ENCODE peak calls at places on chromosomes 11 and 22, in nine cellular contexts. W, X, T, L, H, N, R, E and Z are unnamed samples.

GRCh38 chr11:4539603-4540219 is 5.3 kb upstream of the OR52M1 start:
- DNase-seq in N (peak; percentile 8), W (peak; percentile 20), R (peak; percentile 31), E (peak; percentile 4), H (peak; percentile 28), T (no peak), X (peak; percentile 34), L (peak; percentile 48), Z (peak; percentile 67)

GRCh38 chr22:42994917-42995562 is 19.9 kb downstream of the PACSIN2 start:
- DNase-seq in T (peak; percentile 34), H (peak; percentile 94), W (no peak), X (peak; percentile 38), L (peak; percentile 96), N (peak; percentile 81), E (peak; percentile 82), R (peak; percentile 97), Z (no peak)

GRCh38 chr11:134532921-134533421 is 120.9 kb upstream of the B3GAT1 start:
- DNase-seq in T (no peak), E (no peak), W (no peak), H (no peak), N (no peak), L (no peak), R (no peak), X (no peak), Z (no peak)

GRCh38 chr11:134950692-134951304 is 538.8 kb upstream of the B3GAT1 start:
- DNase-seq in X (no peak), N (no peak), T (no peak), H (peak; percentile 23), E (no peak), R (peak; percentile 29), W (no peak), L (peak; percentile 27), Z (no peak)

GRCh38 chr22:46432164-46433068 is 96.9 kb downstream of the TRMU start:
- DNase-seq in T (peak; percentile 35), X (no peak), R (no peak), L (no peak), W (no peak), H (no peak), E (no peak), N (no peak), Z (peak; percentile 71)

GRCh38 chr22:35305525-35306070 is 5.9 kb downstream of the TOM1 start:
- DNase-seq in L (no peak), X (no peak), E (no peak), H (no peak), R (no peak), W (no peak), N (no peak), T (no peak), Z (no peak)

GRCh38 chr11:66115638-66116410 is 45.8 kb downstream of the PACS1 start:
- DNase-seq in L (peak; percentile 35), X (no peak), T (no peak), R (no peak), N (no peak), W (no peak), H (peak; percentile 56), E (no peak), Z (no peak)

GRCh38 chr11:93756748-93757147 is 15.3 kb downstream of the C11orf54 start:
- DNase-seq in W (no peak), L (no peak), X (no peak), H (no peak), E (no peak), T (no peak), R (no peak), N (no peak), Z (no peak)

GRCh38 chr11:71286701-71287643 is 34.6 kb upstream of the SHANK2 start:
- DNase-seq in W (no peak), R (peak; percentile 79), E (peak; percentile 76), L (peak; percentile 82), T (no peak), X (peak; percentile 17), H (peak; percentile 71), N (peak; percentile 54), Z (no peak)

GRCh38 chr11:124793466-124794278 is 6.5 kb downstream of the MSANTD2 start:
- DNase-seq in T (peak; percentile 16), W (no peak), R (peak; percentile 62), H (peak; percentile 54), E (no peak), X (no peak), N (peak; percentile 13), L (peak; percentile 66), Z (no peak)

GRCh38 chr11:122267602-122268001 is 151.6 kb upstream of the BLID start:
- DNase-seq in E (peak; percentile 21), N (no peak), T (no peak), R (peak; percentile 60), W (no peak), L (peak; percentile 93), X (no peak), H (peak; percentile 48), Z (no peak)

GRCh38 chr11:77093056-77093891 is 9.4 kb upstream of the OMP start:
- DNase-seq in T (no peak), E (no peak), R (no peak), N (no peak), W (no peak), L (no peak), X (no peak), H (no peak), Z (no peak)

GRCh38 chr11:65646288-65646734 is 8.4 kb downstream of the SIPA1 start:
- DNase-seq in E (no peak), H (no peak), W (no peak), L (no peak), X (no peak), N (no peak), T (peak; percentile 13), R (no peak), Z (no peak)